ENCODE peak calls at places on chromosomes 16 and 17, in eight cellular contexts. One of them, this sample, is unnamed.

GRCh38 chr16:10561425-10561824 is 19.0 kb downstream of the EMP2 start:
- DNase-seq in stimulated activated CD8-positive, alpha-beta memory T cell treated with anti-CD3 and anti-CD28 coated beads, Interleukin-12 subunit alpha, Interleukin-12 subunit beta, amount 100 ng/mL, for 4 hours: no peak
- DNase-seq in progenitor cell of endocrine pancreas: no peak
- DNase-seq in heart left ventricle: no peak
- DNase-seq in SK-MEL-5: no peak
- DNase-seq in CD8-positive, alpha-beta memory T cell: no peak
- DNase-seq in NCI-H460: no peak
- DNase-seq in lower leg skin: no peak
- DNase-seq in this sample: no peak

GRCh38 chr16:80723091-80723490 is 81.3 kb downstream of the CDYL2 start:
- DNase-seq in CD8-positive, alpha-beta memory T cell: no peak
- DNase-seq in stimulated activated CD8-positive, alpha-beta memory T cell treated with anti-CD3 and anti-CD28 coated beads, Interleukin-12 subunit alpha, Interleukin-12 subunit beta, amount 100 ng/mL, for 4 hours: no peak
- DNase-seq in lower leg skin: no peak
- DNase-seq in heart left ventricle: no peak
- DNase-seq in SK-MEL-5: no peak
- DNase-seq in NCI-H460: no peak
- DNase-seq in progenitor cell of endocrine pancreas: no peak
- DNase-seq in this sample: no peak

GRCh38 chr17:66275651-66276050 is 26.8 kb upstream of the PRKCA start:
- DNase-seq in heart left ventricle: no peak
- DNase-seq in progenitor cell of endocrine pancreas: no peak
- DNase-seq in CD8-positive, alpha-beta memory T cell: no peak
- DNase-seq in stimulated activated CD8-positive, alpha-beta memory T cell treated with anti-CD3 and anti-CD28 coated beads, Interleukin-12 subunit alpha, Interleukin-12 subunit beta, amount 100 ng/mL, for 4 hours: no peak
- DNase-seq in NCI-H460: peak
- DNase-seq in lower leg skin: no peak
- DNase-seq in SK-MEL-5: no peak
- DNase-seq in this sample: peak

GRCh38 chr16:71626018-71626857 is at the start of gene MARVELD3:
- DNase-seq in lower leg skin: peak
- DNase-seq in SK-MEL-5: no peak
- DNase-seq in stimulated activated CD8-positive, alpha-beta memory T cell treated with anti-CD3 and anti-CD28 coated beads, Interleukin-12 subunit alpha, Interleukin-12 subunit beta, amount 100 ng/mL, for 4 hours: no peak
- DNase-seq in heart left ventricle: no peak
- DNase-seq in progenitor cell of endocrine pancreas: peak
- DNase-seq in NCI-H460: no peak
- DNase-seq in CD8-positive, alpha-beta memory T cell: no peak
- DNase-seq in this sample: no peak

GRCh38 chr17:50710025-50710424 is 2.3 kb upstream of the ANKRD40 start:
- DNase-seq in lower leg skin: no peak
- DNase-seq in stimulated activated CD8-positive, alpha-beta memory T cell treated with anti-CD3 and anti-CD28 coated beads, Interleukin-12 subunit alpha, Interleukin-12 subunit beta, amount 100 ng/mL, for 4 hours: no peak
- DNase-seq in SK-MEL-5: no peak
- DNase-seq in progenitor cell of endocrine pancreas: no peak
- DNase-seq in heart left ventricle: no peak
- DNase-seq in NCI-H460: no peak
- DNase-seq in CD8-positive, alpha-beta memory T cell: no peak
- DNase-seq in this sample: no peak

GRCh38 chr17:29760279-29760721 is 137.6 kb upstream of the CORO6 start:
- DNase-seq in SK-MEL-5: peak
- DNase-seq in lower leg skin: no peak
- DNase-seq in CD8-positive, alpha-beta memory T cell: no peak
- DNase-seq in heart left ventricle: no peak
- DNase-seq in NCI-H460: no peak
- DNase-seq in progenitor cell of endocrine pancreas: no peak
- DNase-seq in stimulated activated CD8-positive, alpha-beta memory T cell treated with anti-CD3 and anti-CD28 coated beads, Interleukin-12 subunit alpha, Interleukin-12 subunit beta, amount 100 ng/mL, for 4 hours: peak
- DNase-seq in this sample: peak

GRCh38 chr17:29112780-29113295 is 67.4 kb downstream of the MYO18A start:
- DNase-seq in heart left ventricle: peak
- DNase-seq in NCI-H460: no peak
- DNase-seq in stimulated activated CD8-positive, alpha-beta memory T cell treated with anti-CD3 and anti-CD28 coated beads, Interleukin-12 subunit alpha, Interleukin-12 subunit beta, amount 100 ng/mL, for 4 hours: no peak
- DNase-seq in CD8-positive, alpha-beta memory T cell: no peak
- DNase-seq in lower leg skin: no peak
- DNase-seq in progenitor cell of endocrine pancreas: no peak
- DNase-seq in SK-MEL-5: no peak
- DNase-seq in this sample: no peak

GRCh38 chr16:57878586-57878985 is 76.3 kb upstream of the KIFC3 start:
- DNase-seq in CD8-positive, alpha-beta memory T cell: no peak
- DNase-seq in progenitor cell of endocrine pancreas: no peak
- DNase-seq in heart left ventricle: no peak
- DNase-seq in stimulated activated CD8-positive, alpha-beta memory T cell treated with anti-CD3 and anti-CD28 coated beads, Interleukin-12 subunit alpha, Interleukin-12 subunit beta, amount 100 ng/mL, for 4 hours: no peak
- DNase-seq in SK-MEL-5: no peak
- DNase-seq in lower leg skin: no peak
- DNase-seq in NCI-H460: no peak
- DNase-seq in this sample: no peak

GRCh38 chr17:29412780-29413565 is 22.8 kb downstream of the TAOK1 start:
- DNase-seq in progenitor cell of endocrine pancreas: no peak
- DNase-seq in NCI-H460: no peak
- DNase-seq in CD8-positive, alpha-beta memory T cell: no peak
- DNase-seq in SK-MEL-5: no peak
- DNase-seq in heart left ventricle: no peak
- DNase-seq in stimulated activated CD8-positive, alpha-beta memory T cell treated with anti-CD3 and anti-CD28 coated beads, Interleukin-12 subunit alpha, Interleukin-12 subunit beta, amount 100 ng/mL, for 4 hours: no peak
- DNase-seq in lower leg skin: no peak
- DNase-seq in this sample: no peak

GRCh38 chr16:2527071-2527783 is 4.0 kb downstream of the CEMP1 start:
- DNase-seq in NCI-H460: no peak
- DNase-seq in lower leg skin: no peak
- DNase-seq in heart left ventricle: no peak
- DNase-seq in progenitor cell of endocrine pancreas: no peak
- DNase-seq in SK-MEL-5: no peak
- DNase-seq in CD8-positive, alpha-beta memory T cell: no peak
- DNase-seq in stimulated activated CD8-positive, alpha-beta memory T cell treated with anti-CD3 and anti-CD28 coated beads, Interleukin-12 subunit alpha, Interleukin-12 subunit beta, amount 100 ng/mL, for 4 hours: no peak
- DNase-seq in this sample: no peak

GRCh38 chr16:10579965-10580918 is at the start of gene EMP2:
- DNase-seq in CD8-positive, alpha-beta memory T cell: no peak
- DNase-seq in SK-MEL-5: peak
- DNase-seq in NCI-H460: peak
- DNase-seq in stimulated activated CD8-positive, alpha-beta memory T cell treated with anti-CD3 and anti-CD28 coated beads, Interleukin-12 subunit alpha, Interleukin-12 subunit beta, amount 100 ng/mL, for 4 hours: no peak
- DNase-seq in lower leg skin: peak
- DNase-seq in heart left ventricle: peak
- DNase-seq in progenitor cell of endocrine pancreas: peak
- DNase-seq in this sample: no peak

GRCh38 chr16:81697321-81697885 is 81.7 kb upstream of the PLCG2 start:
- DNase-seq in heart left ventricle: peak
- DNase-seq in progenitor cell of endocrine pancreas: peak
- DNase-seq in SK-MEL-5: peak
- DNase-seq in lower leg skin: no peak
- DNase-seq in stimulated activated CD8-positive, alpha-beta memory T cell treated with anti-CD3 and anti-CD28 coated beads, Interleukin-12 subunit alpha, Interleukin-12 subunit beta, amount 100 ng/mL, for 4 hours: peak
- DNase-seq in NCI-H460: peak
- DNase-seq in CD8-positive, alpha-beta memory T cell: no peak
- DNase-seq in this sample: peak

GRCh38 chr16:11571549-11571948 is 15.2 kb downstream of the LITAF start:
- DNase-seq in CD8-positive, alpha-beta memory T cell: no peak
- DNase-seq in progenitor cell of endocrine pancreas: no peak
- DNase-seq in NCI-H460: no peak
- DNase-seq in lower leg skin: no peak
- DNase-seq in SK-MEL-5: no peak
- DNase-seq in heart left ventricle: no peak
- DNase-seq in stimulated activated CD8-positive, alpha-beta memory T cell treated with anti-CD3 and anti-CD28 coated beads, Interleukin-12 subunit alpha, Interleukin-12 subunit beta, amount 100 ng/mL, for 4 hours: no peak
- DNase-seq in this sample: no peak

GRCh38 chr16:31008154-31008950 is 2.1 kb downstream of the STX1B start:
- DNase-seq in progenitor cell of endocrine pancreas: no peak
- DNase-seq in NCI-H460: no peak
- DNase-seq in stimulated activated CD8-positive, alpha-beta memory T cell treated with anti-CD3 and anti-CD28 coated beads, Interleukin-12 subunit alpha, Interleukin-12 subunit beta, amount 100 ng/mL, for 4 hours: no peak
- DNase-seq in heart left ventricle: no peak
- DNase-seq in SK-MEL-5: no peak
- DNase-seq in CD8-positive, alpha-beta memory T cell: no peak
- DNase-seq in lower leg skin: no peak
- DNase-seq in this sample: no peak

GRCh38 chr17:79812206-79812968 is 15.5 kb upstream of the CBX8 start:
- DNase-seq in heart left ventricle: no peak
- DNase-seq in progenitor cell of endocrine pancreas: no peak
- DNase-seq in SK-MEL-5: no peak
- DNase-seq in stimulated activated CD8-positive, alpha-beta memory T cell treated with anti-CD3 and anti-CD28 coated beads, Interleukin-12 subunit alpha, Interleukin-12 subunit beta, amount 100 ng/mL, for 4 hours: no peak
- DNase-seq in NCI-H460: no peak
- DNase-seq in lower leg skin: no peak
- DNase-seq in CD8-positive, alpha-beta memory T cell: no peak
- DNase-seq in this sample: no peak

GRCh38 chr16:55386534-55387296 is 62.7 kb downstream of the IRX6 start:
- DNase-seq in heart left ventricle: no peak
- DNase-seq in NCI-H460: no peak
- DNase-seq in lower leg skin: no peak
- DNase-seq in progenitor cell of endocrine pancreas: no peak
- DNase-seq in SK-MEL-5: no peak
- DNase-seq in stimulated activated CD8-positive, alpha-beta memory T cell treated with anti-CD3 and anti-CD28 coated beads, Interleukin-12 subunit alpha, Interleukin-12 subunit beta, amount 100 ng/mL, for 4 hours: no peak
- DNase-seq in CD8-positive, alpha-beta memory T cell: no peak
- DNase-seq in this sample: no peak

GRCh38 chr17:48150602-48151001 is 43.0 kb downstream of the SNX11 start:
- DNase-seq in progenitor cell of endocrine pancreas: no peak
- DNase-seq in NCI-H460: no peak
- DNase-seq in CD8-positive, alpha-beta memory T cell: no peak
- DNase-seq in lower leg skin: no peak
- DNase-seq in SK-MEL-5: no peak
- DNase-seq in heart left ventricle: no peak
- DNase-seq in stimulated activated CD8-positive, alpha-beta memory T cell treated with anti-CD3 and anti-CD28 coated beads, Interleukin-12 subunit alpha, Interleukin-12 subunit beta, amount 100 ng/mL, for 4 hours: no peak
- DNase-seq in this sample: no peak

GRCh38 chr16:49442805-49443204 is 69.2 kb downstream of the C16orf78 start:
- DNase-seq in NCI-H460: no peak
- DNase-seq in progenitor cell of endocrine pancreas: no peak
- DNase-seq in SK-MEL-5: no peak
- DNase-seq in stimulated activated CD8-positive, alpha-beta memory T cell treated with anti-CD3 and anti-CD28 coated beads, Interleukin-12 subunit alpha, Interleukin-12 subunit beta, amount 100 ng/mL, for 4 hours: no peak
- DNase-seq in lower leg skin: no peak
- DNase-seq in heart left ventricle: no peak
- DNase-seq in CD8-positive, alpha-beta memory T cell: no peak
- DNase-seq in this sample: no peak

GRCh38 chr17:21512307-21513011 is 136.3 kb downstream of the KCNJ12 start:
- DNase-seq in CD8-positive, alpha-beta memory T cell: no peak
- DNase-seq in heart left ventricle: no peak
- DNase-seq in progenitor cell of endocrine pancreas: no peak
- DNase-seq in NCI-H460: no peak
- DNase-seq in stimulated activated CD8-positive, alpha-beta memory T cell treated with anti-CD3 and anti-CD28 coated beads, Interleukin-12 subunit alpha, Interleukin-12 subunit beta, amount 100 ng/mL, for 4 hours: no peak
- DNase-seq in lower leg skin: peak
- DNase-seq in SK-MEL-5: no peak
- DNase-seq in this sample: no peak

This sample was measured in stimulated activated effector memory CD8-positive, alpha-beta T cell treated with anti-CD3 and anti-CD28 coated beads, Interleukin-12 subunit alpha, Interleukin-12 subunit beta, amount 100 ng/mL, for 72 hours.